ENCODE peak calls at places on chromosome 11, in eight cellular contexts. V is GM23338; T is mucosa of gallbladder; H is COR-L47; R is immature natural killer cell; I is upper lobe of right lung; Q is effector memory CD4-positive, alpha-beta T cell; U is activated CD4-positive, alpha-beta T cell treated with anti-CD3 and anti-CD28 coated beads for 24 hours. B is an unnamed sample.
A peak's percentile ranks its signal among the peaks of the same experiment; 100 is the strongest.

GRCh38 chr11:60570970-60571369 is 55.8 kb downstream of the MS4A13 start:
- DNase-seq in V (no peak), T (no peak), H (no peak), R (no peak), I (no peak), Q (no peak), U (no peak), B (no peak)

GRCh38 chr11:70016666-70017347 is 61.3 kb upstream of the ANO1 start:
- DNase-seq in V (no peak), T (no peak), H (no peak), R (no peak), I (no peak), Q (no peak), U (no peak), B (no peak)

GRCh38 chr11:32478277-32478731 is 43.0 kb upstream of the WT1 start:
- DNase-seq in V (no peak), T (no peak), H (no peak), R (no peak), I (no peak), Q (no peak), U (no peak), B (peak; percentile 89)

GRCh38 chr11:106152013-106152412 is 74.6 kb downstream of the AASDHPPT start:
- DNase-seq in V (peak; percentile 51), T (no peak), H (no peak), R (no peak), I (no peak), Q (no peak), U (no peak), B (peak; percentile 40)

GRCh38 chr11:46520971-46521745 is 72.7 kb downstream of the AMBRA1 start:
- DNase-seq in V (peak; percentile 34), T (no peak), H (no peak), R (no peak), I (no peak), Q (no peak), U (no peak), B (no peak)

GRCh38 chr11:95108671-95109551 is 19.3 kb downstream of the ENDOD1 start:
- DNase-seq in V (no peak), T (no peak), H (peak; percentile 10), R (no peak), I (no peak), Q (no peak), U (no peak), B (no peak)

GRCh38 chr11:2690596-2691354 is 9.0 kb downstream of the KCNQ1OT1 start:
- DNase-seq in V (peak; percentile 24), T (no peak), H (no peak), R (no peak), I (no peak), Q (no peak), U (no peak), B (no peak)

GRCh38 chr11:6418958-6419611 is at the start of gene APBB1:
- DNase-seq in V (peak; percentile 87), T (peak; percentile 56), H (peak; percentile 59), R (peak; percentile 70), I (peak; percentile 86), Q (peak; percentile 55), U (peak; percentile 66), B (peak; percentile 37)

GRCh38 chr11:12284321-12285050 is 92.9 kb upstream of the PARVA start:
- DNase-seq in V (no peak), T (peak; percentile 8), H (no peak), R (no peak), I (no peak), Q (no peak), U (no peak), B (no peak)

GRCh38 chr11:2585566-2586090 is 114.2 kb downstream of the KCNQ1OT1 start:
- DNase-seq in V (no peak), T (no peak), H (no peak), R (no peak), I (peak; percentile 53), Q (no peak), U (no peak), B (no peak)

GRCh38 chr11:9379046-9379445 is 5.4 kb upstream of the IPO7 start:
- DNase-seq in V (peak; percentile 43), T (no peak), H (no peak), R (no peak), I (no peak), Q (no peak), U (no peak), B (no peak)

GRCh38 chr11:76025068-76025467 is 181.2 kb downstream of the WNT11 start:
- DNase-seq in V (no peak), T (no peak), H (no peak), R (no peak), I (no peak), Q (no peak), U (no peak), B (no peak)

B was measured in NCI-H2171 treated with DMSO at 0.1 percent for 48 hours.